ENCODE peak calls at places on chromosome 10, in nine cellular contexts. One of them, this sample, is unnamed.

GRCh38 chr10:108490931-108491330 is 1326.4 kb upstream of the SORCS1 start:
- DNase-seq in psoas muscle: no peak
- DNase-seq in kidney: no peak
- DNase-seq in SK-N-SH: no peak
- DNase-seq in colonic mucosa: no peak
- DNase-seq in esophagus squamous epithelium: no peak
- DNase-seq in gastrocnemius medialis: no peak
- DNase-seq in left ventricle myocardium inferior: no peak
- DNase-seq in CD4-positive, alpha-beta T cell: no peak
- DNase-seq in this sample: no peak

GRCh38 chr10:11026761-11027160 is 9.1 kb downstream of the CELF2 start:
- DNase-seq in psoas muscle: no peak
- DNase-seq in kidney: no peak
- DNase-seq in SK-N-SH: no peak
- DNase-seq in colonic mucosa: no peak
- DNase-seq in esophagus squamous epithelium: no peak
- DNase-seq in gastrocnemius medialis: no peak
- DNase-seq in left ventricle myocardium inferior: no peak
- DNase-seq in CD4-positive, alpha-beta T cell: no peak
- DNase-seq in this sample: no peak

GRCh38 chr10:6059506-6059905 is 2.7 kb downstream of the IL2RA start:
- DNase-seq in psoas muscle: no peak
- DNase-seq in kidney: no peak
- DNase-seq in SK-N-SH: no peak
- DNase-seq in colonic mucosa: no peak
- DNase-seq in esophagus squamous epithelium: no peak
- DNase-seq in gastrocnemius medialis: no peak
- DNase-seq in left ventricle myocardium inferior: no peak
- DNase-seq in CD4-positive, alpha-beta T cell: no peak
- DNase-seq in this sample: no peak

GRCh38 chr10:48885376-48885775 is 54.3 kb downstream of the LRRC18 start:
- DNase-seq in psoas muscle: no peak
- DNase-seq in kidney: no peak
- DNase-seq in SK-N-SH: peak; percentile 70
- DNase-seq in colonic mucosa: no peak
- DNase-seq in esophagus squamous epithelium: no peak
- DNase-seq in gastrocnemius medialis: no peak
- DNase-seq in left ventricle myocardium inferior: no peak
- DNase-seq in CD4-positive, alpha-beta T cell: no peak
- DNase-seq in this sample: no peak

GRCh38 chr10:69345402-69345801 is 67.1 kb downstream of the HK1 start:
- DNase-seq in psoas muscle: peak; percentile 57
- DNase-seq in kidney: peak; percentile 85
- DNase-seq in SK-N-SH: no peak
- DNase-seq in colonic mucosa: no peak
- DNase-seq in esophagus squamous epithelium: no peak
- DNase-seq in gastrocnemius medialis: peak; percentile 74
- DNase-seq in left ventricle myocardium inferior: no peak
- DNase-seq in CD4-positive, alpha-beta T cell: no peak
- DNase-seq in this sample: no peak

GRCh38 chr10:70565556-70566514 is 36.7 kb downstream of the PRF1 start:
- DNase-seq in psoas muscle: no peak
- DNase-seq in kidney: peak; percentile 56
- DNase-seq in SK-N-SH: no peak
- DNase-seq in colonic mucosa: no peak
- DNase-seq in esophagus squamous epithelium: no peak
- DNase-seq in gastrocnemius medialis: no peak
- DNase-seq in left ventricle myocardium inferior: no peak
- DNase-seq in CD4-positive, alpha-beta T cell: no peak
- DNase-seq in this sample: no peak

GRCh38 chr10:43372751-43373445 is 1.5 kb downstream of the FXYD4 start:
- DNase-seq in psoas muscle: no peak
- DNase-seq in kidney: peak; percentile 15
- DNase-seq in SK-N-SH: peak; percentile 21
- DNase-seq in colonic mucosa: no peak
- DNase-seq in esophagus squamous epithelium: no peak
- DNase-seq in gastrocnemius medialis: no peak
- DNase-seq in left ventricle myocardium inferior: no peak
- DNase-seq in CD4-positive, alpha-beta T cell: no peak
- DNase-seq in this sample: peak; percentile 25

GRCh38 chr10:47028466-47028865 is 117.2 kb downstream of the PTPN20 start:
- DNase-seq in psoas muscle: no peak
- DNase-seq in kidney: no peak
- DNase-seq in SK-N-SH: no peak
- DNase-seq in colonic mucosa: no peak
- DNase-seq in esophagus squamous epithelium: no peak
- DNase-seq in gastrocnemius medialis: no peak
- DNase-seq in left ventricle myocardium inferior: no peak
- DNase-seq in CD4-positive, alpha-beta T cell: no peak
- DNase-seq in this sample: peak; percentile 65

GRCh38 chr10:70302292-70302691 is 18.5 kb upstream of the NPFFR1 start:
- DNase-seq in psoas muscle: no peak
- DNase-seq in kidney: no peak
- DNase-seq in SK-N-SH: no peak
- DNase-seq in colonic mucosa: no peak
- DNase-seq in esophagus squamous epithelium: no peak
- DNase-seq in gastrocnemius medialis: no peak
- DNase-seq in left ventricle myocardium inferior: no peak
- DNase-seq in CD4-positive, alpha-beta T cell: no peak
- DNase-seq in this sample: no peak

GRCh38 chr10:74177140-74177677 is 26.2 kb downstream of the ADK start:
- DNase-seq in psoas muscle: peak; percentile 61
- DNase-seq in kidney: peak; percentile 82
- DNase-seq in SK-N-SH: no peak
- DNase-seq in colonic mucosa: peak; percentile 50
- DNase-seq in esophagus squamous epithelium: no peak
- DNase-seq in gastrocnemius medialis: peak; percentile 27
- DNase-seq in left ventricle myocardium inferior: no peak
- DNase-seq in CD4-positive, alpha-beta T cell: peak; percentile 7
- DNase-seq in this sample: peak; percentile 88

GRCh38 chr10:102113261-102113955 is 6.8 kb downstream of the LDB1 start:
- DNase-seq in psoas muscle: no peak
- DNase-seq in kidney: no peak
- DNase-seq in SK-N-SH: no peak
- DNase-seq in colonic mucosa: no peak
- DNase-seq in esophagus squamous epithelium: no peak
- DNase-seq in gastrocnemius medialis: no peak
- DNase-seq in left ventricle myocardium inferior: no peak
- DNase-seq in CD4-positive, alpha-beta T cell: no peak
- DNase-seq in this sample: no peak

GRCh38 chr10:105187243-105187642 is 546.2 kb downstream of the SORCS3 start:
- DNase-seq in psoas muscle: no peak
- DNase-seq in kidney: no peak
- DNase-seq in SK-N-SH: no peak
- DNase-seq in colonic mucosa: no peak
- DNase-seq in esophagus squamous epithelium: no peak
- DNase-seq in gastrocnemius medialis: no peak
- DNase-seq in left ventricle myocardium inferior: no peak
- DNase-seq in CD4-positive, alpha-beta T cell: no peak
- DNase-seq in this sample: no peak
- H3K9me3 ChIP-seq in psoas muscle: no peaks in the 10 kb centered on the region
- H3K9me3 ChIP-seq in kidney: no peaks in the 10 kb centered on the region
- H3K9me3 ChIP-seq in SK-N-SH: no peaks in the 10 kb centered on the region
- H3K9me3 ChIP-seq in colonic mucosa: no peaks in the 10 kb centered on the region
- H3K9me3 ChIP-seq in esophagus squamous epithelium: no peaks in the 10 kb centered on the region
- H3K9me3 ChIP-seq in gastrocnemius medialis: no peaks in the 10 kb centered on the region
- H3K9me3 ChIP-seq in left ventricle myocardium inferior: no peaks in the 10 kb centered on the region
- H3K9me3 ChIP-seq in CD4-positive, alpha-beta T cell: no peaks in the 10 kb centered on the region
- H3K9me3 ChIP-seq in this sample: no peaks in the 10 kb centered on the region

DNA sequence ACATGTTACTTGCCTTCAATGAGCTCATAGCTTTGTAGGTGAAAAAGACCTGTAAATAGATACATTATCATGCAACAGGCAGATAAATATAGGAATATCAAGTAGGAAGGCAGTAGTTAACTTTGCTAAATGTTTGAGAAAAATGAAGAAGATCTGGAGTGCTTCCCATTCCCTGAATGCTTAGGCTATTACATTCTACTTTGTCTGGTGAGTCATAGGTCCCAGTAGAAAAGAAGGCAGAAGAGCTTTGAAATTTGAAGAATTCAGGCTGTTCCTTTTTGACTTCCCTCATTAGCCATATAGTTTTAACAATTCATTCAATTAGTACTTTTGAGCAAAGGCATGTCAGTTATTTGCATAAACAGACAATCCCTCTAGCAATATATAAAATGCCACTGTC is 874.9 kb downstream of the REEP3 start:
- DNase-seq in psoas muscle: no peak
- DNase-seq in kidney: no peak
- DNase-seq in SK-N-SH: no peak
- DNase-seq in colonic mucosa: no peak
- DNase-seq in esophagus squamous epithelium: no peak
- DNase-seq in gastrocnemius medialis: no peak
- DNase-seq in left ventricle myocardium inferior: no peak
- DNase-seq in CD4-positive, alpha-beta T cell: no peak
- DNase-seq in this sample: no peak
- H3K27ac ChIP-seq in psoas muscle: no peak overlapping the region
- H3K27ac ChIP-seq in kidney: no peak overlapping the region
- H3K27ac ChIP-seq in SK-N-SH: no peak overlapping the region
- H3K27ac ChIP-seq in colonic mucosa: no peak overlapping the region
- H3K27ac ChIP-seq in esophagus squamous epithelium: no peak overlapping the region
- H3K27ac ChIP-seq in gastrocnemius medialis: no peak overlapping the region
- H3K27ac ChIP-seq in left ventricle myocardium inferior: no peak overlapping the region
- H3K27ac ChIP-seq in CD4-positive, alpha-beta T cell: no peak overlapping the region
- H3K27ac ChIP-seq in this sample: no peak overlapping the region

DNA sequence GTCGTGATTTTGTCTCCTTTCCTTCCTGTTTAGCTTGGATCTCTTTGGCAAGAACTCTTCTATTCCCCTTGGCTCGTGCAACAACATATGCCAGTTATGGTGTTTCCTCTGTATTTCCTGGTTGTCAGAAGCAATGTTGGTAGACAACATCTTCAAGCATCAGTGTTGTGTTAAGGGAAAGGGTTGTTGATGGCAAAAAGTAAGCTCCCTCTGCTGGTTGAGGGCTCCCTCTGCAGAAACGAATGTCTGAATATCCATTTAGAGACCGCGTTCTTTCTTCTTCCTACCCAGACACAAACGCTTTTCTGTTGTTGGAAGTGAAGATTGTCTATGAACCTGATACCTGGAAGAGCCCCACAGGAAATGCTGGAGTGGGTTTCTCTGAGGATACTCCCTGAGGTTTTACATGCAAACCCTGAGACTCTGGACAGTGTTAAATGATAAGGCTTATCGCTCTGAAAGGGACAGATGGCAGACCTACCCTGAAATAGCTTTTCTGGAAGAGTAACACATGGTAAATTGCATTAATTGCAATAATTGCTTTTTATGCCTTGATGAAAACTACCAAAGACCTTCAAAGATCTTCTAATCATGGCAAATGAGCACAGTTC is 23.6 kb upstream of the C1QL3 start:
- DNase-seq in psoas muscle: no peak
- DNase-seq in kidney: no peak
- DNase-seq in SK-N-SH: peak; percentile 50
- DNase-seq in colonic mucosa: no peak
- DNase-seq in esophagus squamous epithelium: no peak
- DNase-seq in gastrocnemius medialis: no peak
- DNase-seq in left ventricle myocardium inferior: no peak
- DNase-seq in CD4-positive, alpha-beta T cell: no peak
- DNase-seq in this sample: no peak
- TF ChIP-seq CTCF in psoas muscle: peak; percentile 47
- TF ChIP-seq CTCF in kidney: peak; percentile 45
- TF ChIP-seq CTCF in SK-N-SH: peak; percentile 57
- TF ChIP-seq CTCF in colonic mucosa: peak; percentile 29
- TF ChIP-seq CTCF in esophagus squamous epithelium: peak; percentile 34
- TF ChIP-seq CTCF in gastrocnemius medialis: no peak
- TF ChIP-seq CTCF in left ventricle myocardium inferior: peak; percentile 71
- TF ChIP-seq CTCF in CD4-positive, alpha-beta T cell: peak; percentile 34
- TF ChIP-seq CTCF in this sample: peak; percentile 46

GRCh38 chr10:133178357-133179127 is 18.5 kb downstream of the KNDC1 start:
- DNase-seq in psoas muscle: peak; percentile 36
- DNase-seq in kidney: no peak
- DNase-seq in SK-N-SH: no peak
- DNase-seq in colonic mucosa: no peak
- DNase-seq in esophagus squamous epithelium: no peak
- DNase-seq in gastrocnemius medialis: no peak
- DNase-seq in left ventricle myocardium inferior: peak; percentile 5
- DNase-seq in CD4-positive, alpha-beta T cell: no peak
- DNase-seq in this sample: peak; percentile 67

GRCh38 chr10:133177380-133178157 is 17.6 kb downstream of the KNDC1 start:
- DNase-seq in psoas muscle: no peak
- DNase-seq in kidney: no peak
- DNase-seq in SK-N-SH: no peak
- DNase-seq in colonic mucosa: no peak
- DNase-seq in esophagus squamous epithelium: no peak
- DNase-seq in gastrocnemius medialis: no peak
- DNase-seq in left ventricle myocardium inferior: no peak
- DNase-seq in CD4-positive, alpha-beta T cell: no peak
- DNase-seq in this sample: no peak

GRCh38 chr10:133174689-133175263 is 14.8 kb downstream of the KNDC1 start:
- DNase-seq in psoas muscle: no peak
- DNase-seq in kidney: no peak
- DNase-seq in SK-N-SH: no peak
- DNase-seq in colonic mucosa: no peak
- DNase-seq in esophagus squamous epithelium: no peak
- DNase-seq in gastrocnemius medialis: no peak
- DNase-seq in left ventricle myocardium inferior: no peak
- DNase-seq in CD4-positive, alpha-beta T cell: no peak
- DNase-seq in this sample: no peak

GRCh38 chr10:133173860-133174523 is 14.0 kb downstream of the KNDC1 start:
- DNase-seq in psoas muscle: no peak
- DNase-seq in kidney: no peak
- DNase-seq in SK-N-SH: no peak
- DNase-seq in colonic mucosa: no peak
- DNase-seq in esophagus squamous epithelium: no peak
- DNase-seq in gastrocnemius medialis: no peak
- DNase-seq in left ventricle myocardium inferior: no peak
- DNase-seq in CD4-positive, alpha-beta T cell: no peak
- DNase-seq in this sample: peak; percentile 53

DNA sequence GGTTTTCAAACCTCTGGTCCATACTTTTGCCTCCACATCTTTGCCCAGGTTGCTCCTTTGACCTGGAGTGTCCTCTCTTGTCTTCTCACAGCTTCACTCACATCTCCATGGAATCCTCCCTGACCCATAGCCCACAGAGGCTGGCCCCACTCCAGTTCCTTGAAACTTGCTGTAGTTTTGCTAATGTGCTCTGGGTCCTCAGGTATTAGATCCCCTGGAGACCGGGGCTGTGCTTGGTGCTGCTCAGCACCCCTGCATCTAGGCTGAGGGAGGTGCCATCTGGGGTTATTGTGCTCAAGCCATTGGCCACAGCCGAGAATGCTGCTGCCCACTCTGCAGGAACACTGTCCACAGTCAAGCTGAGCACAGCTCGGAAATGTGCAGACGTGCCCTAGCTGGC is 16.5 kb downstream of the KNDC1 start:
- DNase-seq in psoas muscle: no peak
- DNase-seq in kidney: no peak
- DNase-seq in SK-N-SH: no peak
- DNase-seq in colonic mucosa: no peak
- DNase-seq in esophagus squamous epithelium: no peak
- DNase-seq in gastrocnemius medialis: no peak
- DNase-seq in left ventricle myocardium inferior: no peak
- DNase-seq in CD4-positive, alpha-beta T cell: no peak
- DNase-seq in this sample: no peak
- H3K9me3 ChIP-seq in psoas muscle: no peaks in the 10 kb centered on the region
- H3K9me3 ChIP-seq in kidney: no peaks in the 10 kb centered on the region
- H3K9me3 ChIP-seq in SK-N-SH: no peaks in the 10 kb centered on the region
- H3K9me3 ChIP-seq in colonic mucosa: no peaks in the 10 kb centered on the region
- H3K9me3 ChIP-seq in esophagus squamous epithelium: no peaks in the 10 kb centered on the region
- H3K9me3 ChIP-seq in gastrocnemius medialis: no peaks in the 10 kb centered on the region
- H3K9me3 ChIP-seq in left ventricle myocardium inferior: no peaks in the 10 kb centered on the region
- H3K9me3 ChIP-seq in CD4-positive, alpha-beta T cell: no peaks in the 10 kb centered on the region
- H3K9me3 ChIP-seq in this sample: no peaks in the 10 kb centered on the region

GRCh38 chr10:78459639-78460037 is 426.0 kb downstream of the RPS24 start:
- DNase-seq in psoas muscle: no peak
- DNase-seq in kidney: no peak
- DNase-seq in SK-N-SH: no peak
- DNase-seq in colonic mucosa: no peak
- DNase-seq in esophagus squamous epithelium: no peak
- DNase-seq in gastrocnemius medialis: no peak
- DNase-seq in left ventricle myocardium inferior: no peak
- DNase-seq in CD4-positive, alpha-beta T cell: no peak
- DNase-seq in this sample: no peak
- H3K27ac ChIP-seq in psoas muscle: no peak overlapping the region
- H3K27ac ChIP-seq in kidney: no peak overlapping the region
- H3K27ac ChIP-seq in SK-N-SH: no peak overlapping the region
- H3K27ac ChIP-seq in colonic mucosa: no peak overlapping the region
- H3K27ac ChIP-seq in esophagus squamous epithelium: no peak overlapping the region
- H3K27ac ChIP-seq in gastrocnemius medialis: no peak overlapping the region
- H3K27ac ChIP-seq in left ventricle myocardium inferior: no peak overlapping the region
- H3K27ac ChIP-seq in CD4-positive, alpha-beta T cell: no peak overlapping the region
- H3K27ac ChIP-seq in this sample: no peak overlapping the region